ENCODE peak calls at places on chromosomes 12 and 14, in four cellular contexts. M is GM23338, P is breast epithelium, C is HCT116. H is an unnamed sample.

GRCh38 chr14:23589606-23590005 is 11.0 kb upstream of the JPH4 start:
- DNase-seq in M (no peak), P (no peak), C (no peak), H (no peak)

GRCh38 chr14:45201908-45202307 is 51.1 kb downstream of the MIS18BP1 start:
- DNase-seq in M (peak), P (no peak), C (no peak), H (no peak)

GRCh38 chr12:45909041-45909713 is 81.2 kb downstream of the SCAF11 start:
- DNase-seq in M (no peak), P (no peak), C (no peak), H (no peak)

GRCh38 chr14:76715102-76715926 is 46.0 kb upstream of the VASH1 start:
- DNase-seq in M (no peak), P (no peak), C (no peak), H (peak)

GRCh38 chr14:50082308-50082742 is 34.0 kb downstream of the VCPKMT start:
- DNase-seq in M (no peak), P (no peak), C (no peak), H (no peak)

GRCh38 chr12:30795660-30796507 is 41.1 kb upstream of the CAPRIN2 start:
- DNase-seq in M (peak), P (peak), C (peak), H (no peak)

GRCh38 chr12:82833461-82833860 is 146.8 kb downstream of the TMTC2 start:
- DNase-seq in M (no peak), P (no peak), C (no peak), H (no peak)

GRCh38 chr12:28611115-28611435 is 420.8 kb downstream of the CCDC91 start:
- DNase-seq in M (no peak), P (no peak), C (peak), H (no peak)

GRCh38 chr12:91732086-91732485 is 413.6 kb downstream of the BTG1 start:
- DNase-seq in M (no peak), P (no peak), C (peak), H (no peak)

GRCh38 chr12:12685305-12685704 is 10.7 kb downstream of the GPR19 start:
- DNase-seq in M (peak), P (no peak), C (no peak), H (no peak)

GRCh38 chr12:26297386-26298070 is 102.2 kb downstream of the SSPN start:
- DNase-seq in M (no peak), P (no peak), C (no peak), H (no peak)

GRCh38 chr12:26304273-26304672 is 108.9 kb downstream of the SSPN start:
- DNase-seq in M (no peak), P (no peak), C (no peak), H (no peak)

GRCh38 chr12:26303418-26303817 is 108.0 kb downstream of the SSPN start:
- DNase-seq in M (no peak), P (no peak), C (no peak), H (no peak)

GRCh38 chr12:26295001-26295400 is 99.6 kb downstream of the SSPN start:
- DNase-seq in M (no peak), P (no peak), C (no peak), H (no peak)

DNA sequence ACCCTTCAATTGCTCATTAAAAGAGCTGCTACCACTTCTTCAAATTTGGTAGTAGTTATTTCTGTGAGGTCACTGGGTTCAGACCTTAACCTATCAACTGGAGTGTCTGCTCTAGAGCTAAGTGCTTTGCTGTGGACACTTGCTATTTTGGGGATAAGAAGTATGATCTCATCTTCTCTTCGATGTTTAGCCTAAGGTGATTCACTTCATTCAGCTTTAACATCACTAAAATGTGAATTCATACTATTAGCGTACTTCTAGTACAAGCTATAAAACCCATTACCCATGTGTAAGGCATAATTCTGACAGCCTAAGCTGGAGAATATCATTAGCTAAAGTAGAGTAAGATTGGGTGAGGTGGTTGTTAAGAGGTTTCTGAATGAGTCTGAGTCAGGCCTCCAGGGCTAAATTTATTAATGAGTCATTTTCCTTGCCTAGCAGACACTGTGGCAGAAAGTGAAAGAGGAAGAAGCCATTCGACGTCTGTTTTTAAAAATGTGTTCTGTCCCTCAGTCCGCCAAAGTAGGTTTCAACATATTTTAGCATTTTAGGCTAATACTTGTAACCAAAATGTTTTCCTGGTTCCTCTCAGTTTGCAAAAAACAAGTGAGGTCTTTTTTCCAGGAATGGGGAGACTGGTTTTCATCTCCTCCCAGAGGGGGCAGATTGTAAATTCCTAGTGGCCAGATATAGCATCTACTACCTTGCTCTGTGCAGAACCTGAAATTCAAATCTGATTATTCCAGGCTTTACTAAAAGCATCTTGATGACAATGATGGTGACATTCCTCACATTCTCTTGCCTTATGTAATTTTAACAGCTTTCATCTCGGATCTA is 103.6 kb downstream of the SSPN start:
- DNase-seq in M (peak), P (no peak), C (no peak), H (no peak)
- H3K4me3 ChIP-seq in M (no peak), P (peak), C (peak), H (peak)

GRCh38 chr12:113314121-113314529 is 20.8 kb downstream of the SLC8B1 start:
- DNase-seq in M (no peak), P (no peak), C (no peak), H (no peak)
- TF ChIP-seq POLR2AphosphoS5 in M (no peak), P (no peak), C (no peak), H (no peak)

DNA sequence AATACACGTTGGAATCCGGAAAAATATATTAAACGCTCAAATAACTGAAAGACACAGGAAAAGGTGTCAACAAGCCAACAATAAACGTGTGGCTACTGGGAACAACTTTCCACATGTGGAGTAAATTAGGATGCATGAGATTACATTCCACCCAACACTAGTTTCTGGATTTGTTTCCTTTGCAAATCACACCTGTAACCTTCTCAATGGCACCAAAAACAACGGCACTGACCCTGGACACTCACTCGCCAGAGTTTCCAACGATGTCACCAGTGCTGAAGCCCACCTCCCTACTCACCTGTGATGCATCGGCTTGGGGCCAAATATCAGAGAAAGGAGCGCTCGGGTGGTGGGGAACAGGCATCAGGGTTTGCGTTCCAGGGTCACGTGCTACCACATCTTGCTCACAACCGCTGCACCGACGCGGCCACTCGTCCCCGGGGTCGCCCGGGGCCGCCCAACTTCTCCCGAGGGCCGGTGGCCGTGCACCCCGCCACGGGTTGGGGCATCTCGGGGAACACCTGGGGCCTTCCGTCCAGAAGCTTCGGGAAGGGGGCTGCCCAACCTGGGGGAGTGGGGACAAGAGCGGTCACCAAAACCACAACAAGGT is 625 bp downstream of the PRDM4 start:
- DNase-seq in M (peak), P (peak), C (no peak), H (no peak)
- H3K4me3 ChIP-seq in M (peak), P (peak), C (peak), H (peak)

GRCh38 chr12:95724767-95725166 is 65.8 kb downstream of the NTN4 start:
- DNase-seq in M (no peak), P (no peak), C (no peak), H (no peak)

GRCh38 chr12:95718001-95718400 is 72.6 kb downstream of the NTN4 start:
- DNase-seq in M (no peak), P (no peak), C (no peak), H (no peak)

GRCh38 chr12:95718772-95719171 is 71.8 kb downstream of the NTN4 start:
- DNase-seq in M (no peak), P (no peak), C (no peak), H (no peak)

GRCh38 chr12:95723693-95724384 is 66.7 kb downstream of the NTN4 start:
- DNase-seq in M (no peak), P (no peak), C (no peak), H (peak)

GRCh38 chr12:95721320-95721719 is 69.2 kb downstream of the NTN4 start:
- DNase-seq in M (peak), P (no peak), C (no peak), H (no peak)
- TF ChIP-seq POLR2AphosphoS5 in M (no peak), P (no peak), C (no peak), H (no peak)

H was measured in SK-N-MC.